ENCODE peak calls at places on chromosomes 7 and 10, in ten cellular contexts. Y, I, Q, E, T, D, L, J, O and F are unnamed samples.

GRCh38 chr7:81594767-81595166 is 175.1 kb downstream of the HGF start:
- ATAC-seq in Y (no peak), I (no peak), Q (no peak), E (peak; percentile 67), T (no peak), D (no peak), L (no peak), J (no peak), O (peak; percentile 40), F (no peak)

GRCh38 chr10:22823109-22823508 is 104.7 kb upstream of the ARMC3 start:
- ATAC-seq in Y (peak; percentile 92), I (peak; percentile 94), Q (no peak), E (peak; percentile 34), T (no peak), D (peak; percentile 76), L (peak; percentile 79), J (peak; percentile 97), O (no peak), F (no peak)

GRCh38 chr10:119817991-119818888 is 54.4 kb downstream of the MCMBP start:
- ATAC-seq in Y (no peak), I (no peak), Q (no peak), E (peak; percentile 71), T (peak; percentile 61), D (peak; percentile 25), L (peak; percentile 61), J (no peak), O (no peak), F (peak; percentile 74)

GRCh38 chr7:41003031-41003925 is 699.6 kb downstream of the INHBA start:
- ATAC-seq in Y (no peak), I (no peak), Q (peak; percentile 53), E (no peak), T (no peak), D (peak; percentile 63), L (no peak), J (peak; percentile 67), O (no peak), F (no peak)

GRCh38 chr10:124659380-124659779 is 84.8 kb downstream of the FAM53B start:
- ATAC-seq in Y (no peak), I (no peak), Q (no peak), E (no peak), T (no peak), D (no peak), L (no peak), J (no peak), O (no peak), F (no peak)

GRCh38 chr10:126734015-126734414 is 63.5 kb upstream of the C10orf90 start:
- ATAC-seq in Y (no peak), I (no peak), Q (no peak), E (peak; percentile 61), T (no peak), D (no peak), L (no peak), J (no peak), O (no peak), F (peak; percentile 22)

GRCh38 chr10:47311193-47311899 is 10.9 kb upstream of the GDF2 start:
- ATAC-seq in Y (peak; percentile 15), I (no peak), Q (peak; percentile 73), E (no peak), T (no peak), D (peak; percentile 13), L (peak; percentile 21), J (no peak), O (peak; percentile 93), F (no peak)

GRCh38 chr7:44074349-44074695 is 8.0 kb downstream of the POLM start:
- ATAC-seq in Y (no peak), I (no peak), Q (no peak), E (no peak), T (no peak), D (no peak), L (no peak), J (no peak), O (no peak), F (no peak)

GRCh38 chr10:130631139-130631864 is 495.1 kb downstream of the GLRX3 start:
- ATAC-seq in Y (no peak), I (no peak), Q (no peak), E (no peak), T (peak; percentile 89), D (no peak), L (no peak), J (no peak), O (no peak), F (no peak)

DNA sequence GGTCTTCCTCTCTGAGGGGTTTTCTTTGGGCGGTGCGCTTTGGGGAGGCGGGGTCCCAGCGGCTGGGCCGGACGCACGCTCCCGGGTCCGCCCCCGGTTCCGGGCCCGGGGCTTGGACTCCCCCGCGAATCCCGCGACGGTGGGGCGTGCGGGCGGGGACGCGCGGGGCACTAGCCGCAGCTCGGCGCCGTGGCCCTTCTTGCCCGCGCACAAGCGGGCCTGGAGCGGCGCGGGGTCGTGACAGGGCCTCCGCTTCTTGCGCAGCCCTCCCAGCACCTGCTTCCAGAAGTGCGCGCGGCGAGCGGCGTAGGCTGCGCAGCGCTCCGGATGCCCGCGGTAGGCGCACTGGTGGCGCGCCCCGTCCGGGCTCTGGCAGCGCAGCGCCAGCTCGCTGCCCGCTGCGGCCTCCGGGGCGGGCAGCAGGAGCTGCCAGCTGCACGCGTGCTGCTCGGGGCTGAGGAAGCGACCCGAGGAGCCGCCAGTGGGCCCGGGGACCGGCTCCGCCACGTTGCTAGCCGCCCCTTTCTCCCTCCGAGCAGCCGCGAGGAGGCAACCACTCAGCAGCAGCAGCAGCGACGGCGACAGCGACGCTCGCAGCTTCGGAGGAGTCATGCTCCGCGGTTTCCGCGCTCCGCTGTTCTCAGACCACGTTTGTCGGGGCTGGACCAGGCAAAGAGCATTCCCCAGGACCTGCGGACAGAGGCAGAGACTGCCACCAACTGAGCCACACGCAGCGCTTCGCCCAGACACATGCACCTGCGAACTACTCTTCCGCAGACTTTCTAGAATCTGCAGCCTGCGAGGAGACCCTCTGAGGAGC is 718 bp downstream of the FGFBP3 start:
- ATAC-seq in Y (peak; percentile 95), I (peak; percentile 98), Q (peak; percentile 98), E (peak; percentile 97), T (peak; percentile 96), D (peak; percentile 89), L (peak; percentile 91), J (peak; percentile 95), O (peak; percentile 93), F (peak; percentile 87)
- TF ChIP-seq POLR2A in Y (peak; percentile 48), I (peak; percentile 75), Q (peak; percentile 67), E (no peak), T (peak; percentile 54), D (no peak), L (no peak), J (no peak), O (peak; percentile 42), F (no peak)

GRCh38 chr7:89091550-89091949 is 296.0 kb upstream of the TEX47 start:
- ATAC-seq in Y (no peak), I (no peak), Q (no peak), E (no peak), T (no peak), D (no peak), L (no peak), J (no peak), O (no peak), F (no peak)
- H3K27ac ChIP-seq in Y (no peak overlapping the region), I (no peak overlapping the region), Q (no peak overlapping the region), E (no peak overlapping the region), T (no peak overlapping the region), D (no peak overlapping the region), L (no peak overlapping the region), J (no peak overlapping the region), O (no peak overlapping the region), F (no peak overlapping the region)

GRCh38 chr10:16386855-16387254 is 50.0 kb upstream of the PTER start:
- ATAC-seq in Y (no peak), I (no peak), Q (no peak), E (no peak), T (no peak), D (no peak), L (no peak), J (no peak), O (no peak), F (no peak)
- TF ChIP-seq POLR2A in Y (no peak), I (no peak), Q (no peak), E (no peak), T (no peak), D (no peak), L (no peak), J (no peak), O (no peak), F (no peak)

DNA sequence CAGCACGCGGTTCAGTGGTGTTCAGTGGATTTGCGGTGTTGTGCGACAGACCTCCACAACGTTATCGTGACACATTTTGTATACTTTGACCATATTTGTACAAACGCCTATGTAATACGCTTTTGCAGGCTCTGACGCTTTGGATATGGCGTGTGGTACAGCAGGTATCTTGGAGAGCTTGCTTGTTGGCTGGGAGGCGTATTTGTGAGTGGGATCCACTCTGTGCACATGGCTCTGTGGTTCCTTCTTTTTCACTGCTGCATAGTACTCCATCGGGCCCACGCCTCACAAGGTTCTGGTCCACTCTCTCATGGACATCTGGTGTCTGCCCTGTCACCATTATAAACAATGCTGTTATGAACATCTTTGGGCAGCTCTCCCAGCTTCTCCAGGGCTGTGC is 53.2 kb downstream of the ELFN1 start:
- ATAC-seq in Y (no peak), I (no peak), Q (no peak), E (no peak), T (no peak), D (no peak), L (no peak), J (no peak), O (no peak), F (no peak)
- H3K27ac ChIP-seq in Y (no peak overlapping the region), I (no peak overlapping the region), Q (no peak overlapping the region), E (no peak overlapping the region), T (no peak overlapping the region), D (no peak overlapping the region), L (no peak overlapping the region), J (no peak overlapping the region), O (no peak overlapping the region), F (no peak overlapping the region)

DNA sequence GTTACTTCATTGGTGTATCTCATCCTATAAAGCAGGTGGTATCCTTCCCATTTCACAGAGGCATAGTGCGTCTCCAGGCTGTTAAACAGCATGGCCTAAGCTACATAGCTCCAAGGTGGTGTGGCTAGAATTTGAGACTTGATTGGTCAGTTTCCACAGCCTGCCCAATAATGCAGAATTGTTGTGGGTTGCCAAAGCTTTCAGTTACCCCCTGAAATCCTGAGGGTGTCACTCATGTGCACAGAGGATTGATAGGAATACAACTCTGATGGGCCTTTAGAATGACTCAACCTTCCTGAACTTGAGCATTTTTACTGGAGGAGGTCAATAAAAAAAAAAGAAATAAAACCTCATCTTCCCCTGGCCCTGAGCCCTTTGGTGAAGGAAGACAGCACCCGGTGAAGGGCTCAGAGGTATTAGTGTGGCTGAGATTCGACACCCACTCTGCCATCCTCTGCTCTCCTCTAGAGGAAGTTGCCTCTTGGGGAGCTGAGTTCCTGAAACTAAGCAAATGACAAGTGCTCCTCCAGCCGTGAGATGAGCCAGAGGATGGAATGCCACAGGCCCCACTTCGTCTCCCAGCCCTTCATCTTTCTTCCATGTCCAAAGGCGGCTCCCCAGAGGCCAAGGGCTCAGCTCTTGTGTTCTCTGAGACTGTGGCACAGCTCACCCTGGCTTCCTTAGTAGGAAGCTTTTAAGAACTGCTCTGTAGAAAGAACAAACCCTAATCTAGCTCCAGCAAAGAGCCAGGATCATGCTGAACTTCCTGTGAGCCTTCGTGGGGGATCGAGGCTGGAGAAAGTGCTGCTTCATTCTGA is 1.0 kb downstream of the ACSL5 start:
- ATAC-seq in Y (no peak), I (peak; percentile 46), Q (no peak), E (peak; percentile 22), T (peak; percentile 47), D (peak; percentile 61), L (peak; percentile 24), J (peak; percentile 59), O (no peak), F (no peak)
- TF ChIP-seq POLR2A in Y (no peak), I (no peak), Q (no peak), E (no peak), T (no peak), D (no peak), L (no peak), J (peak; percentile 41), O (no peak), F (no peak)